ENCODE peak calls at places on chromosomes 13 and 19, in ten cellular contexts. G is Peyer's patch, B is tibial nerve, L is transverse colon, H is endothelial cell of umbilical vein, T is HepG2, Q is IMR-90, F is heart left ventricle, X is A549, U is ovary. J is an unnamed sample.

GRCh38 chr19:4507150-4507452 is 11.2 kb downstream of the PLIN4 start:
- DNase-seq in X (no peak), F (no peak), T (no peak), Q (no peak), B (no peak), G (no peak), H (no peak), L (no peak), U (no peak), J (no peak)

GRCh38 chr13:24033527-24034302 is 126.8 kb upstream of the SPATA13 start:
- DNase-seq in G (no peak), H (no peak), U (no peak), T (no peak), Q (peak; percentile 92), B (no peak), F (no peak), L (no peak), X (no peak), J (no peak)

GRCh38 chr13:83312194-83312593 is 570.1 kb downstream of the SLITRK1 start:
- DNase-seq in T (no peak), X (no peak), F (no peak), Q (peak; percentile 6), B (no peak), H (no peak), G (no peak), L (no peak), U (no peak), J (no peak)

GRCh38 chr13:30030141-30030750 is 179.8 kb upstream of the UBL3 start:
- DNase-seq in U (no peak), X (no peak), L (no peak), T (no peak), B (no peak), G (no peak), Q (no peak), H (no peak), F (no peak), J (no peak)

GRCh38 chr13:75489502-75490263 is 7.7 kb upstream of the TBC1D4 start:
- DNase-seq in U (no peak), T (peak; percentile 46), Q (peak; percentile 69), B (no peak), L (peak; percentile 27), X (peak; percentile 51), F (no peak), H (no peak), G (no peak), J (peak; percentile 36)

GRCh38 chr19:18603255-18603957 is 3.2 kb downstream of the CRLF1 start:
- DNase-seq in L (no peak), G (no peak), Q (no peak), B (no peak), H (no peak), F (no peak), X (peak; percentile 38), U (no peak), T (no peak), J (no peak)

GRCh38 chr19:46660008-46660517 is 919 bp downstream of the DACT3 start:
- DNase-seq in G (no peak), T (no peak), F (peak; percentile 43), X (peak; percentile 54), Q (no peak), U (peak; percentile 62), H (no peak), L (no peak), B (no peak), J (no peak)

GRCh38 chr13:87128006-87128405 is 543.2 kb upstream of the SLITRK5 start:
- DNase-seq in L (no peak), Q (peak; percentile 24), H (no peak), F (no peak), B (no peak), G (no peak), T (no peak), X (no peak), U (no peak), J (no peak)

GRCh38 chr19:2610637-2611482 is 91.6 kb downstream of the GNG7 start:
- DNase-seq in U (peak; percentile 95), G (peak; percentile 97), F (peak; percentile 94), X (peak; percentile 85), B (peak; percentile 93), T (peak; percentile 70), H (peak; percentile 85), Q (peak; percentile 94), L (peak; percentile 95), J (peak; percentile 95)

GRCh38 chr13:40317980-40318327 is 348.5 kb downstream of the FOXO1 start:
- DNase-seq in L (no peak), U (no peak), H (no peak), X (no peak), Q (no peak), B (no peak), G (no peak), F (no peak), T (no peak), J (no peak)

GRCh38 chr13:50893211-50893852 is 16.3 kb upstream of the RNASEH2B start:
- DNase-seq in F (no peak), T (no peak), Q (peak; percentile 19), B (no peak), H (no peak), G (no peak), X (no peak), L (no peak), U (no peak), J (no peak)

GRCh38 chr13:88068975-88069374 is 397.8 kb downstream of the SLITRK5 start:
- DNase-seq in B (no peak), L (no peak), F (no peak), T (peak; percentile 20), H (no peak), X (peak; percentile 5), Q (no peak), U (no peak), G (no peak), J (peak; percentile 46)

GRCh38 chr13:32426981-32427851 is 714 bp downstream of the N4BP2L1 start:
- DNase-seq in H (peak; percentile 25), G (peak; percentile 78), T (no peak), U (peak; percentile 75), X (no peak), Q (peak; percentile 29), B (peak; percentile 39), L (peak; percentile 56), F (peak; percentile 57), J (peak; percentile 51)

GRCh38 chr13:37486171-37486661 is 112.4 kb downstream of the POSTN start:
- DNase-seq in Q (no peak), X (no peak), G (no peak), T (no peak), F (no peak), H (peak; percentile 26), U (no peak), B (no peak), L (no peak), J (no peak)

DNA sequence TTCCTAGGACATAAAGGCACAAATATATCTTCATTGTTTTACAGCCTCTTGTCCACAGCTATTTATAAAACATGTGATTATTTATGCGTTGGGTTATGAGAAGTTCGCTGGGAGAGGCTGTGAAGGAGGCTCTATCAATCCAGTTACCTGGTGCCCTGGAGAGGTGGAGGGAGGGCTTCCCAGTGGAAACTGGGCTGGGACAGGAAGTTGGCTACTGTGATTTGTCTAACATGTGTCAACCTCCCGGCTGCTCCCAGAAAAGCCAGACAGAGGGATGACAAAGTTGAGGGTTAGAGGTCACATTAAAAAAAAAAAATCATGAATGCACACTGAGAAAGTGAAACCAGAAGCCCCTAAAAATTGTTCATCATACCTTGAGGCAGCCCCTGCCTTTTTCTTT is 346.5 kb downstream of the ZNF536 start:
- DNase-seq in H (no peak), L (peak; percentile 12), F (no peak), Q (no peak), U (no peak), T (no peak), X (no peak), B (no peak), G (no peak), J (no peak)
- TF ChIP-seq POLR2A in H (no peak), L (no peak), F (no peak), Q (no peak), U (no peak), T (no peak), X (no peak), B (no peak), G (no peak), J (no peak)

GRCh38 chr13:51995677-51996551 is 15.3 kb downstream of the ATP7B start:
- DNase-seq in L (peak; percentile 45), B (no peak), H (peak; percentile 30), X (no peak), Q (no peak), T (no peak), U (no peak), G (no peak), F (peak; percentile 65), J (no peak)
- H3K4me3 ChIP-seq in L (no peak overlapping the region), B (no peak overlapping the region), H (no peak overlapping the region), X (no peak overlapping the region), Q (no peak overlapping the region), T (no peak overlapping the region), U (no peak overlapping the region), G (no peak overlapping the region), F (no peak overlapping the region), J (no peak overlapping the region)

GRCh38 chr19:38666662-38667448 is 19.4 kb downstream of the ACTN4 start:
- DNase-seq in Q (peak; percentile 81), G (peak; percentile 69), L (peak; percentile 47), T (no peak), H (peak; percentile 90), X (peak; percentile 87), U (no peak), F (peak; percentile 59), B (no peak), J (no peak)
- H3K4me1 ChIP-seq in Q (peaks cover 63% of the 10 kb centered on the region), G (peaks cover 99% of the 10 kb centered on the region), L (peaks cover 100% of the 10 kb centered on the region), T (peaks cover 100% of the 10 kb centered on the region), H (peaks cover 82% of the 10 kb centered on the region), X (peaks cover 100% of the 10 kb centered on the region), U (peaks cover 47% of the 10 kb centered on the region), F (peaks cover 100% of the 10 kb centered on the region), B (peaks cover 86% of the 10 kb centered on the region), J (peaks cover 68% of the 10 kb centered on the region)

GRCh38 chr19:14772467-14772866 is 5.9 kb downstream of the ADGRE2 start:
- DNase-seq in B (no peak), F (no peak), G (peak; percentile 5), T (no peak), X (no peak), H (no peak), U (no peak), L (no peak), Q (no peak), J (no peak)

GRCh38 chr19:14770136-14770535 is 8.2 kb downstream of the ADGRE2 start:
- DNase-seq in H (no peak), Q (no peak), L (no peak), U (no peak), G (peak; percentile 8), F (no peak), T (no peak), X (no peak), B (no peak), J (no peak)

GRCh38 chr19:14770944-14771839 is 7.2 kb downstream of the ADGRE2 start:
- DNase-seq in G (peak; percentile 13), Q (no peak), T (no peak), X (no peak), L (no peak), H (no peak), F (no peak), B (no peak), U (no peak), J (no peak)

GRCh38 chr19:14774373-14774772 is 4.0 kb downstream of the ADGRE2 start:
- DNase-seq in T (no peak), Q (no peak), H (no peak), L (no peak), B (no peak), X (no peak), F (no peak), U (no peak), G (peak; percentile 9), J (no peak)

DNA sequence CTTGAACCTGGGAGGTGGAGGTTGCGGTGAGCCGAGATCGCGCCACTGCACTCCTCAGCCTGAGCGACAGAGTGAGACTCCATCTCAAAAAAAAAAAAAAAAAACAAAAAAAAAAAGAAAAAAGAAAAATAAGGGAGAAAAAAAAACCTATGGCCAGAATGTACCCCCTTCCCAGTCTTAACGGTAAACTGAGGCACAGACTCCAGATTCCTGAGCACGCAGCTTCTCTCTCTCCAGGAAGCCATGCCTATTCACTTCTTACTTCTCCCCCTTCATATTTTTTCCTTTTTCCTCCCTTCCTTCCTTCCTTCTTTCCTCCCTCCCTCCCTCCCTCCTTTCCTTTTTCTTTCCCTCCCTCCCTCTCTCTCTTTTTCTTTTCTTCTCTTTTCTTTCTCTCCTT is 5.4 kb downstream of the ADGRE2 start:
- DNase-seq in U (no peak), T (no peak), X (no peak), G (no peak), L (no peak), F (no peak), B (no peak), H (no peak), Q (no peak), J (no peak)
- TF ChIP-seq POLR2A in U (no peak), T (no peak), X (no peak), G (no peak), L (no peak), F (no peak), B (no peak), H (no peak), Q (no peak), J (no peak)